ENCODE peak calls at places on chromosomes 12 and 14, in four cellular contexts. One of them, this sample, is unnamed.
A peak's percentile ranks its signal among the peaks of the same experiment; 100 is the strongest.

GRCh38 chr14:52312872-52313492 is 1.1 kb upstream of the PTGER2 start:
- DNase-seq in activated T-helper 9 cell treated with anti-CD3 and anti-CD28 coated beads, Interleukin-2, amount 50 U/mL, for 16 hours: no peak
- DNase-seq in tibial nerve: no peak
- DNase-seq in GM18507: no peak
- DNase-seq in this sample: no peak

GRCh38 chr12:114501474-114501807 is 95.5 kb upstream of the TBX5 start:
- DNase-seq in GM18507: no peak
- DNase-seq in activated T-helper 9 cell treated with anti-CD3 and anti-CD28 coated beads, Interleukin-2, amount 50 U/mL, for 16 hours: no peak
- DNase-seq in tibial nerve: no peak
- DNase-seq in this sample: no peak

GRCh38 chr12:118164798-118165486 is 29.0 kb downstream of the PEBP1 start:
- DNase-seq in tibial nerve: no peak
- DNase-seq in activated T-helper 9 cell treated with anti-CD3 and anti-CD28 coated beads, Interleukin-2, amount 50 U/mL, for 16 hours: no peak
- DNase-seq in GM18507: no peak
- DNase-seq in this sample: no peak

GRCh38 chr14:106530423-106531107 is 1004.2 kb downstream of the TMEM121 start:
- DNase-seq in activated T-helper 9 cell treated with anti-CD3 and anti-CD28 coated beads, Interleukin-2, amount 50 U/mL, for 16 hours: peak; percentile 30
- DNase-seq in tibial nerve: no peak
- DNase-seq in GM18507: no peak
- DNase-seq in this sample: no peak

GRCh38 chr14:89870335-89870734 is 84.2 kb downstream of the EFCAB11 start:
- DNase-seq in activated T-helper 9 cell treated with anti-CD3 and anti-CD28 coated beads, Interleukin-2, amount 50 U/mL, for 16 hours: no peak
- DNase-seq in tibial nerve: no peak
- DNase-seq in GM18507: no peak
- DNase-seq in this sample: no peak

GRCh38 chr12:2084553-2085296 is 31.9 kb downstream of the CACNA1C start:
- DNase-seq in activated T-helper 9 cell treated with anti-CD3 and anti-CD28 coated beads, Interleukin-2, amount 50 U/mL, for 16 hours: no peak
- DNase-seq in tibial nerve: peak; percentile 48
- DNase-seq in GM18507: no peak
- DNase-seq in this sample: no peak

GRCh38 chr12:130919115-130919514 is 34.6 kb upstream of the ADGRD1 start:
- DNase-seq in GM18507: no peak
- DNase-seq in tibial nerve: no peak
- DNase-seq in activated T-helper 9 cell treated with anti-CD3 and anti-CD28 coated beads, Interleukin-2, amount 50 U/mL, for 16 hours: no peak
- DNase-seq in this sample: no peak

GRCh38 chr12:4855121-4855924 is 54.4 kb upstream of the KCNA1 start:
- DNase-seq in activated T-helper 9 cell treated with anti-CD3 and anti-CD28 coated beads, Interleukin-2, amount 50 U/mL, for 16 hours: no peak
- DNase-seq in GM18507: peak; percentile 48
- DNase-seq in tibial nerve: peak; percentile 88
- DNase-seq in this sample: no peak

GRCh38 chr14:36048667-36049066 is 127.9 kb downstream of the PTCSC3 start:
- DNase-seq in activated T-helper 9 cell treated with anti-CD3 and anti-CD28 coated beads, Interleukin-2, amount 50 U/mL, for 16 hours: no peak
- DNase-seq in GM18507: no peak
- DNase-seq in tibial nerve: no peak
- DNase-seq in this sample: no peak

GRCh38 chr14:99065551-99065950 is 206.4 kb downstream of the BCL11B start:
- DNase-seq in tibial nerve: no peak
- DNase-seq in GM18507: no peak
- DNase-seq in activated T-helper 9 cell treated with anti-CD3 and anti-CD28 coated beads, Interleukin-2, amount 50 U/mL, for 16 hours: no peak
- DNase-seq in this sample: no peak

GRCh38 chr12:77584860-77585259 is 245.8 kb upstream of the NAV3 start:
- DNase-seq in tibial nerve: no peak
- DNase-seq in activated T-helper 9 cell treated with anti-CD3 and anti-CD28 coated beads, Interleukin-2, amount 50 U/mL, for 16 hours: no peak
- DNase-seq in GM18507: no peak
- DNase-seq in this sample: no peak

GRCh38 chr12:109559601-109560000 is 13.7 kb downstream of the MMAB start:
- DNase-seq in GM18507: no peak
- DNase-seq in tibial nerve: no peak
- DNase-seq in activated T-helper 9 cell treated with anti-CD3 and anti-CD28 coated beads, Interleukin-2, amount 50 U/mL, for 16 hours: no peak
- DNase-seq in this sample: no peak

GRCh38 chr14:90439874-90440442 is 43.1 kb downstream of the CALM1 start:
- DNase-seq in GM18507: no peak
- DNase-seq in activated T-helper 9 cell treated with anti-CD3 and anti-CD28 coated beads, Interleukin-2, amount 50 U/mL, for 16 hours: no peak
- DNase-seq in tibial nerve: no peak
- DNase-seq in this sample: no peak

GRCh38 chr12:26282339-26282945 is 87.1 kb downstream of the SSPN start:
- DNase-seq in activated T-helper 9 cell treated with anti-CD3 and anti-CD28 coated beads, Interleukin-2, amount 50 U/mL, for 16 hours: no peak
- DNase-seq in tibial nerve: no peak
- DNase-seq in GM18507: no peak
- DNase-seq in this sample: no peak

GRCh38 chr14:104138098-104138890 is at the start of gene KIF26A:
- DNase-seq in activated T-helper 9 cell treated with anti-CD3 and anti-CD28 coated beads, Interleukin-2, amount 50 U/mL, for 16 hours: no peak
- DNase-seq in tibial nerve: no peak
- DNase-seq in GM18507: no peak
- DNase-seq in this sample: no peak

GRCh38 chr12:47207829-47208248 is 128.1 kb upstream of the AMIGO2 start:
- DNase-seq in activated T-helper 9 cell treated with anti-CD3 and anti-CD28 coated beads, Interleukin-2, amount 50 U/mL, for 16 hours: no peak
- DNase-seq in tibial nerve: no peak
- DNase-seq in GM18507: no peak
- DNase-seq in this sample: no peak

GRCh38 chr14:93648440-93649168 is 139.7 kb downstream of the PRIMA1 start:
- DNase-seq in activated T-helper 9 cell treated with anti-CD3 and anti-CD28 coated beads, Interleukin-2, amount 50 U/mL, for 16 hours: no peak
- DNase-seq in tibial nerve: no peak
- DNase-seq in GM18507: no peak
- DNase-seq in this sample: peak; percentile 7

GRCh38 chr12:108783446-108783845 is 52.1 kb upstream of the CORO1C start:
- DNase-seq in activated T-helper 9 cell treated with anti-CD3 and anti-CD28 coated beads, Interleukin-2, amount 50 U/mL, for 16 hours: no peak
- DNase-seq in tibial nerve: no peak
- DNase-seq in GM18507: no peak
- DNase-seq in this sample: no peak

GRCh38 chr12:52823761-52824450 is 10.0 kb upstream of the KRT4 start:
- DNase-seq in GM18507: no peak
- DNase-seq in tibial nerve: no peak
- DNase-seq in activated T-helper 9 cell treated with anti-CD3 and anti-CD28 coated beads, Interleukin-2, amount 50 U/mL, for 16 hours: no peak
- DNase-seq in this sample: no peak

GRCh38 chr12:70178038-70178437 is 65.2 kb upstream of the CNOT2 start:
- DNase-seq in activated T-helper 9 cell treated with anti-CD3 and anti-CD28 coated beads, Interleukin-2, amount 50 U/mL, for 16 hours: no peak
- DNase-seq in tibial nerve: no peak
- DNase-seq in GM18507: no peak
- DNase-seq in this sample: no peak

This sample was measured in NK-92 treated with Interleukin-12 subunit alpha and Interleukin-12 subunit beta, amount 100 ng/mL, for 24 hours.